ENCODE peak calls at places on chromosomes 11 and 22, in ten cellular contexts. T is CD8-positive, alpha-beta memory T cell; Z is stimulated activated CD4-positive, alpha-beta T cell treated with anti-CD3 and anti-CD28 coated beads, Interleukin-1b, Interleukin-23, amount 100 ng/mL, for 1 hour; W is ELF-1; U is lower lobe of right lung; J is activated T-cell treated with anti-CD3 and anti-CD28 coated beads for 24 hours; S is fibroblast of the conjunctiva; O is fibroblast of mammary gland; D is HCEC 1CT; G is AG08396. I is an unnamed sample.

GRCh38 chr22:38258895-38259294 is 13.9 kb downstream of the TMEM184B start:
- DNase-seq in J (no peak), D (no peak), S (no peak), Z (no peak), T (no peak), G (no peak), U (no peak), W (no peak), O (peak), I (no peak)

GRCh38 chr22:45446216-45446615 is 32.7 kb downstream of the RIBC2 start:
- DNase-seq in O (peak), U (no peak), W (no peak), Z (no peak), G (no peak), T (no peak), S (no peak), J (no peak), D (peak), I (no peak)

GRCh38 chr11:60776167-60776566 is 9.0 kb upstream of the MS4A10 start:
- DNase-seq in U (no peak), Z (no peak), J (no peak), D (no peak), S (no peak), W (no peak), O (no peak), T (no peak), G (no peak), I (no peak)

GRCh38 chr11:14386895-14387480 is 28.0 kb upstream of the RRAS2 start:
- DNase-seq in G (peak), W (peak), U (no peak), Z (no peak), D (no peak), T (no peak), O (peak), J (no peak), S (peak), I (no peak)

GRCh38 chr11:119618208-119618909 is 110.6 kb downstream of the NECTIN1 start:
- DNase-seq in G (no peak), J (no peak), W (no peak), D (no peak), U (peak), Z (no peak), S (no peak), O (no peak), T (no peak), I (no peak)

GRCh38 chr22:19759459-19759993 is 1.1 kb upstream of the TBX1 start:
- DNase-seq in J (no peak), T (no peak), U (no peak), D (no peak), S (no peak), Z (no peak), G (no peak), O (no peak), W (no peak), I (no peak)

GRCh38 chr22:42432020-42432596 is at the start of gene NFAM1:
- DNase-seq in Z (no peak), T (no peak), W (peak), O (no peak), J (no peak), U (peak), S (no peak), D (no peak), G (no peak), I (no peak)

GRCh38 chr22:35648066-35649025 is at the start of gene APOL6:
- DNase-seq in T (peak), U (no peak), O (peak), W (peak), G (peak), Z (no peak), J (peak), S (peak), D (peak), I (peak)

GRCh38 chr11:6864436-6864835 is 1.6 kb downstream of the OR10A2 start:
- DNase-seq in D (peak), O (peak), U (no peak), W (no peak), T (no peak), J (no peak), G (peak), Z (no peak), S (no peak), I (no peak)

GRCh38 chr22:17743661-17744411 is 30.4 kb downstream of the BID start:
- DNase-seq in W (peak), T (no peak), U (no peak), S (no peak), D (no peak), O (no peak), Z (no peak), J (no peak), G (no peak), I (no peak)

GRCh38 chr22:40243891-40244290 is 66.2 kb downstream of the TNRC6B start:
- DNase-seq in S (no peak), T (peak), Z (no peak), O (no peak), D (no peak), W (no peak), J (no peak), U (no peak), G (no peak), I (no peak)

GRCh38 chr11:102114032-102114431 is 3.8 kb downstream of the YAP1 start:
- DNase-seq in Z (no peak), U (no peak), W (peak), D (no peak), J (no peak), T (no peak), G (no peak), S (no peak), O (no peak), I (no peak)

GRCh38 chr11:1119282-1120146 is 38.2 kb upstream of the MUC5AC start:
- DNase-seq in S (no peak), G (no peak), J (no peak), U (no peak), D (no peak), W (no peak), Z (no peak), T (no peak), O (no peak), I (no peak)

GRCh38 chr11:44611687-44612437 is 46.4 kb downstream of the CD82 start:
- DNase-seq in G (no peak), D (no peak), T (peak), Z (peak), O (no peak), U (no peak), S (no peak), W (no peak), J (peak), I (peak)

GRCh38 chr11:65952052-65952521 is 6.8 kb downstream of the TSGA10IP start:
- DNase-seq in U (no peak), S (no peak), D (no peak), G (no peak), O (no peak), Z (no peak), T (no peak), J (no peak), W (no peak), I (no peak)

GRCh38 chr11:133948711-133949110 is 8.1 kb downstream of the IGSF9B start:
- DNase-seq in S (no peak), O (no peak), G (no peak), T (no peak), W (no peak), D (no peak), J (no peak), U (no peak), Z (no peak), I (no peak)

GRCh38 chr11:31874631-31875191 is 63.6 kb upstream of the PAX6 start:
- DNase-seq in Z (no peak), O (no peak), D (no peak), U (no peak), W (peak), J (no peak), T (no peak), G (no peak), S (no peak), I (no peak)

GRCh38 chr11:112025682-112026081 is 474 bp downstream of the DLAT start:
- DNase-seq in D (no peak), T (no peak), S (no peak), W (no peak), U (no peak), Z (no peak), J (no peak), G (peak), O (peak), I (no peak)

GRCh38 chr11:106999203-106999602 is 19.1 kb downstream of the GUCY1A2 start:
- DNase-seq in O (peak), W (no peak), T (no peak), D (peak), U (no peak), G (no peak), S (no peak), J (no peak), Z (no peak), I (no peak)